ENCODE peak calls at places on chromosomes 6 and 20, in ten cellular contexts. D is WTC11, M is cardiac muscle cell, I is Caki2, X is GM12865, Q is NCI-H2171 treated with DMSO at 0.1 percent for 48 hours, C is kidney tubule cell, Z is nephron progenitor cell, G is uterus, L is OCI-M1. S is an unnamed sample.

GRCh38 chr6:43263314-43264178 is 20.3 kb downstream of the TTBK1 start:
- DNase-seq in L (peak; percentile 90), G (peak; percentile 46), D (peak; percentile 90), Z (peak; percentile 81), M (peak; percentile 90), X (peak; percentile 85), I (peak; percentile 54), C (peak; percentile 75), Q (no peak), S (peak; percentile 86)

GRCh38 chr6:116206231-116206903 is 47.5 kb downstream of the TSPYL4 start:
- DNase-seq in I (no peak), L (peak; percentile 68), Q (no peak), X (no peak), M (no peak), G (no peak), C (peak; percentile 14), D (no peak), Z (no peak), S (no peak)

GRCh38 chr6:7137335-7138106 is 29.8 kb downstream of the RREB1 start:
- DNase-seq in Q (no peak), G (peak; percentile 50), Z (peak; percentile 30), I (no peak), L (peak; percentile 85), C (peak; percentile 57), D (no peak), M (peak; percentile 77), X (peak; percentile 91), S (peak; percentile 38)

GRCh38 chr6:56842602-56843475 is 112.1 kb upstream of the BEND6 start:
- DNase-seq in M (peak; percentile 87), L (peak; percentile 56), C (peak; percentile 58), Z (peak; percentile 79), Q (peak; percentile 64), I (peak; percentile 70), D (peak; percentile 72), G (peak; percentile 30), X (peak; percentile 52), S (peak; percentile 3)

GRCh38 chr20:63461364-63461763 is 11.1 kb downstream of the KCNQ2 start:
- DNase-seq in M (peak; percentile 80), D (peak; percentile 72), X (no peak), L (peak; percentile 26), Q (no peak), G (no peak), Z (peak; percentile 89), I (peak; percentile 39), C (peak; percentile 10), S (no peak)

GRCh38 chr20:37526238-37526838 is 1.3 kb downstream of the BLCAP start:
- DNase-seq in X (peak; percentile 32), I (peak; percentile 55), M (peak; percentile 66), C (peak; percentile 75), D (peak; percentile 78), G (no peak), Q (peak; percentile 82), Z (peak; percentile 56), L (peak; percentile 54), S (peak; percentile 70)

GRCh38 chr6:22828179-22829062 is 259.1 kb downstream of the HDGFL1 start:
- DNase-seq in Q (peak; percentile 37), X (peak; percentile 39), G (no peak), L (peak; percentile 33), Z (peak; percentile 24), C (peak; percentile 99), D (peak; percentile 47), M (peak; percentile 61), I (peak; percentile 99), S (no peak)

GRCh38 chr20:7723284-7723683 is 217.0 kb downstream of the HAO1 start:
- DNase-seq in C (peak; percentile 45), M (no peak), L (no peak), G (no peak), Z (no peak), I (no peak), X (no peak), D (no peak), Q (no peak), S (no peak)

GRCh38 chr6:150410906-150411305 is 42.1 kb downstream of the IYD start:
- DNase-seq in M (no peak), G (no peak), X (no peak), I (no peak), L (no peak), D (no peak), C (peak; percentile 51), Q (no peak), Z (no peak), S (no peak)

GRCh38 chr20:34536798-34537394 is 20.7 kb downstream of the DYNLRB1 start:
- DNase-seq in C (no peak), Z (peak; percentile 59), L (peak; percentile 44), G (peak; percentile 30), Q (no peak), I (no peak), X (peak; percentile 83), D (peak; percentile 70), M (peak; percentile 44), S (no peak)

GRCh38 chr20:25054995-25055629 is 2.8 kb downstream of the ACSS1 start:
- DNase-seq in Z (no peak), C (peak; percentile 31), L (peak; percentile 2), M (no peak), D (no peak), G (no peak), X (no peak), Q (no peak), I (no peak), S (no peak)

GRCh38 chr6:131065112-131065823 is 2.2 kb upstream of the EPB41L2 start:
- DNase-seq in L (peak; percentile 34), X (no peak), I (peak; percentile 14), Z (no peak), D (no peak), G (no peak), Q (no peak), M (no peak), C (peak; percentile 25), S (no peak)

GRCh38 chr6:149128489-149129145 is 188.9 kb upstream of the TAB2 start:
- DNase-seq in I (no peak), X (peak; percentile 26), D (no peak), Q (no peak), L (peak; percentile 92), M (no peak), Z (no peak), C (no peak), G (no peak), S (no peak)

GRCh38 chr6:105787747-105788146 is 298.4 kb upstream of the PRDM1 start:
- DNase-seq in C (no peak), L (no peak), D (no peak), M (no peak), I (no peak), Z (no peak), G (no peak), Q (no peak), X (no peak), S (no peak)

GRCh38 chr6:63615590-63615989 is 20.0 kb upstream of the PHF3 start:
- DNase-seq in C (no peak), M (no peak), I (no peak), Q (no peak), Z (no peak), G (no peak), L (no peak), D (no peak), X (no peak), S (no peak)

GRCh38 chr6:125507987-125508655 is 206.4 kb upstream of the HDDC2 start:
- DNase-seq in C (peak; percentile 73), Z (no peak), I (peak; percentile 58), D (no peak), G (no peak), L (no peak), X (peak; percentile 29), Q (peak; percentile 89), M (no peak), S (no peak)

GRCh38 chr6:87660226-87660886 is 41.7 kb downstream of the AKIRIN2 start:
- DNase-seq in X (no peak), L (no peak), C (peak; percentile 69), I (no peak), M (no peak), D (no peak), Z (no peak), G (no peak), Q (no peak), S (no peak)

GRCh38 chr6:16731503-16732018 is 29.7 kb downstream of the ATXN1 start:
- DNase-seq in X (peak; percentile 70), L (no peak), Q (no peak), M (no peak), C (no peak), Z (no peak), G (no peak), I (no peak), D (no peak), S (no peak)

GRCh38 chr6:133890941-133891813 is 2.3 kb downstream of the TCF21 start:
- DNase-seq in L (peak; percentile 34), C (peak; percentile 10), D (peak; percentile 64), Q (peak; percentile 32), G (peak; percentile 49), M (peak; percentile 44), I (peak; percentile 56), X (no peak), Z (peak; percentile 64), S (no peak)

GRCh38 chr6:33735201-33735600 is 11.5 kb downstream of the IP6K3 start:
- DNase-seq in C (no peak), X (no peak), M (no peak), L (no peak), Z (no peak), Q (no peak), D (no peak), I (no peak), G (no peak), S (no peak)

GRCh38 chr20:973785-974194 is 28.3 kb downstream of the RSPO4 start:
- DNase-seq in L (peak; percentile 90), M (peak; percentile 61), I (peak; percentile 52), X (peak; percentile 63), Q (peak; percentile 7), D (peak; percentile 46), G (no peak), C (peak; percentile 74), Z (no peak), S (peak; percentile 58)

GRCh38 chr6:156508126-156508525 is 269.1 kb upstream of the ARID1B start:
- DNase-seq in C (no peak), L (no peak), M (no peak), Q (no peak), G (no peak), D (no peak), I (no peak), X (no peak), Z (no peak), S (no peak)

GRCh38 chr6:151765444-151765886 is 42.0 kb upstream of the ESR1 start:
- DNase-seq in Q (peak; percentile 58), D (peak; percentile 20), L (peak; percentile 81), X (peak; percentile 63), M (peak; percentile 67), G (peak; percentile 36), C (peak; percentile 71), Z (peak; percentile 51), I (peak; percentile 59), S (peak; percentile 68)

GRCh38 chr20:48190757-48191156 is 405.5 kb upstream of the SULF2 start:
- DNase-seq in D (no peak), Z (no peak), M (no peak), L (no peak), Q (no peak), I (no peak), X (no peak), C (peak; percentile 48), G (no peak), S (no peak)

GRCh38 chr6:57017069-57017468 is 29.4 kb upstream of the KIAA1586 start:
- DNase-seq in G (no peak), I (no peak), X (no peak), C (no peak), Z (no peak), L (peak; percentile 72), D (no peak), Q (no peak), M (no peak), S (no peak)

GRCh38 chr6:78835817-78836216 is 31.5 kb upstream of the IRAK1BP1 start:
- DNase-seq in C (peak; percentile 12), G (no peak), X (peak; percentile 5), D (no peak), M (no peak), Z (no peak), L (peak; percentile 61), I (no peak), Q (peak; percentile 23), S (no peak)

GRCh38 chr6:143878272-143878760 is 14.0 kb downstream of the ZC2HC1B start:
- DNase-seq in I (no peak), C (no peak), Q (no peak), D (no peak), X (no peak), Z (no peak), M (no peak), L (no peak), G (no peak), S (no peak)

GRCh38 chr20:48478370-48478769 is 349.4 kb downstream of the PREX1 start:
- DNase-seq in D (no peak), X (peak; percentile 69), Z (no peak), L (no peak), G (no peak), Q (no peak), M (no peak), I (no peak), C (no peak), S (no peak)